ENCODE peak calls at places on chromosomes 11 and 22, in five cellular contexts. G is spleen, F is HL-60, L is transverse colon, V is HCT116. X is an unnamed sample.

GRCh38 chr11:133966924-133967598 is 10.3 kb upstream of the IGSF9B start:
- DNase-seq in G (peak), F (no peak), L (peak), V (no peak), X (no peak)

GRCh38 chr11:75270896-75271415 is 30.4 kb downstream of the TPBGL start:
- DNase-seq in G (peak), F (no peak), L (peak), V (peak), X (no peak)

GRCh38 chr11:43632171-43632570 is 48.4 kb upstream of the HSD17B12 start:
- DNase-seq in G (no peak), F (no peak), L (no peak), V (no peak), X (no peak)

GRCh38 chr11:112179601-112180000 is 4.3 kb downstream of the BCO2 start:
- DNase-seq in G (no peak), F (no peak), L (no peak), V (no peak), X (no peak)

GRCh38 chr22:18955696-18956095 is 19.6 kb upstream of the PRODH start:
- DNase-seq in G (no peak), F (no peak), L (no peak), V (no peak), X (no peak)

GRCh38 chr11:2467695-2468055 is 22.9 kb downstream of the KCNQ1 start:
- DNase-seq in G (peak), F (no peak), L (no peak), V (no peak), X (no peak)

GRCh38 chr22:19559324-19559811 is 35.2 kb upstream of the CLDN5 start:
- DNase-seq in G (no peak), F (no peak), L (no peak), V (no peak), X (no peak)

GRCh38 chr22:33871935-33872334 is 48.3 kb downstream of the LARGE1 start:
- DNase-seq in G (no peak), F (no peak), L (no peak), V (no peak), X (no peak)

GRCh38 chr22:43004362-43005035 is 10.4 kb downstream of the PACSIN2 start:
- DNase-seq in G (peak), F (peak), L (peak), V (no peak), X (no peak)

GRCh38 chr11:35290876-35291275 is 128.5 kb downstream of the SLC1A2 start:
- DNase-seq in G (no peak), F (no peak), L (no peak), V (no peak), X (no peak)

GRCh38 chr11:130647371-130647770 is 198.9 kb downstream of the ADAMTS15 start:
- DNase-seq in G (no peak), F (no peak), L (no peak), V (no peak), X (no peak)

GRCh38 chr11:121482231-121483129 is 29.7 kb upstream of the SORL1-AS1 start:
- DNase-seq in G (no peak), F (no peak), L (peak), V (no peak), X (no peak)

GRCh38 chr11:117232911-117233409 is 489 bp downstream of the RNF214 start:
- DNase-seq in G (peak), F (no peak), L (no peak), V (no peak), X (no peak)

GRCh38 chr22:27771637-27772369 is 29.8 kb downstream of the MN1 start:
- DNase-seq in G (no peak), F (no peak), L (no peak), V (no peak), X (no peak)

GRCh38 chr11:56846631-56847400 is 98.3 kb upstream of the OR9G4 start:
- DNase-seq in G (no peak), F (no peak), L (no peak), V (no peak), X (no peak)

GRCh38 chr22:22981670-22982571 is 88.4 kb upstream of the GNAZ start:
- DNase-seq in G (no peak), F (no peak), L (no peak), V (no peak), X (no peak)

GRCh38 chr11:87719311-87720073 is 455.8 kb downstream of the RAB38 start:
- DNase-seq in G (no peak), F (no peak), L (no peak), V (no peak), X (no peak)

GRCh38 chr11:116465056-116465455 is 307.7 kb downstream of the BUD13 start:
- DNase-seq in G (no peak), F (no peak), L (no peak), V (no peak), X (no peak)

GRCh38 chr22:45883811-45884170 is 93.2 kb downstream of the WNT7B start:
- DNase-seq in G (no peak), F (no peak), L (no peak), V (no peak), X (no peak)

GRCh38 chr11:22730319-22730718 is 63.9 kb downstream of the GAS2 start:
- DNase-seq in G (no peak), F (no peak), L (no peak), V (no peak), X (no peak)

GRCh38 chr11:116990061-116990473 is 108.2 kb downstream of the SIK3 start:
- DNase-seq in G (no peak), F (no peak), L (no peak), V (no peak), X (no peak)

GRCh38 chr11:64233913-64234839 is at the start of gene VEGFB:
- DNase-seq in G (peak), F (no peak), L (peak), V (no peak), X (peak)

GRCh38 chr11:113574586-113574985 is 99.4 kb upstream of the DRD2 start:
- DNase-seq in G (no peak), F (no peak), L (no peak), V (no peak), X (no peak)

GRCh38 chr11:67613960-67614715 is 7.4 kb downstream of the NDUFV1 start:
- DNase-seq in G (peak), F (peak), L (peak), V (peak), X (no peak)

GRCh38 chr11:62472063-62472884 is 53.4 kb downstream of the SCGB1A1 start:
- DNase-seq in G (no peak), F (peak), L (peak), V (peak), X (no peak)

GRCh38 chr11:64256300-64256699 is 5.0 kb downstream of the PLCB3 start:
- DNase-seq in G (peak), F (no peak), L (no peak), V (no peak), X (no peak)

GRCh38 chr11:22733433-22733832 is 67.0 kb downstream of the GAS2 start:
- DNase-seq in G (no peak), F (no peak), L (no peak), V (no peak), X (no peak)

DNA sequence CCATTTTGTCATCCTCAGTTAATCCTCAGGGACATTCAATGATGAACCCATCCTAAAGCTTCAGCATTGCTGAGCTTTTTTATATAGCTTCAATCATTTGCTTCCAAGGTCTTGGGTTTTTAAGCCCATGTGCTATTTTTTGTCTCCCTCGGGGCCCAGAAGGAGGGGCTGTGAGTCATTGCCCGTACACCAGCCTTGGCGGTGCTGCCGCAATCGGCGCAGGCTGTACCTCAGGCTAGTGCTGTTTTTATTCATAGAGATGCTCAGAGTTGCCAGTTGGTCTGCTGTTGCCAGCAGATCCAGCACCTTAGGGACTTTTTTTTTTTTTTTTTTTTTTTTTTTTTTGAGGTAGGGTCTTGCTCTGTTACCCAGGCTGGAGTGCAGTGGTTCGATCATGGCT is 35.5 kb downstream of the ACO2 start:
- DNase-seq in G (no peak), F (no peak), L (no peak), V (no peak), X (no peak)
- TF ChIP-seq POLR2AphosphoS5 in G (no peak), F (no peak), L (no peak), V (no peak), X (no peak)

GRCh38 chr11:15446929-15447328 is 332.2 kb downstream of the INSC start:
- DNase-seq in G (no peak), F (no peak), L (no peak), V (no peak), X (no peak)

GRCh38 chr11:15451713-15452112 is 337.0 kb downstream of the INSC start:
- DNase-seq in G (no peak), F (no peak), L (no peak), V (no peak), X (no peak)

GRCh38 chr11:15446315-15446714 is 331.6 kb downstream of the INSC start:
- DNase-seq in G (no peak), F (no peak), L (no peak), V (no peak), X (no peak)
- TF ChIP-seq CTCF in G (no peak), F (no peak), L (no peak), V (no peak), X (no peak)

DNA sequence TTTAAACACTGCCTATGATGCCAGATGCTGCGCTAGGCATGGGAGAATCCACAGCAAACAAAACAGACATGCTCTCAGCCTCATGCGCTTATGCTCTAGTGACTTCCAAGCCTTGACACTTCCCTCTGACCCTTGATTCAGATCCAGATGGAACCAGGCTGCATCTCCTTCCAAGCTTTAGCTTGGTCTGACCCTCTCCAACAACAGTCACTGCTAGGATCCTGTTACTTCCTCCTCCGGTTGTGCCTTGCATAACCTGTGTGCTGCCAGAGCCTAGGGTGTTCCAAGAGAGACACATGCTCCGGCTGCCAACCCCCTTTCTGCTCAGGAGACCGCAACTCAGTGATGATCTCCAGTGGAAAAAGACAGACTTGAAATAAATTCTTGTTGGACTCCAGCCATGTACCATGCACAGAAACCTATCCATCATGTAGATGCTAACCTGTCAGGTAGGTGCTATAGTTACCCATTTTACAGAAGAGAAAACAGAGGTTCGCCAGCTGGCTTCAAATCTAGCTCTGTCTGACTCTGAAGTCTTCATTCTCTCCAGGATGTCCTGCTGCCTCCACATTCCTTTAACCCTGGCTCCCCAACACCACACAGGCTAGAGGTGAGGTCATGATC is 136.3 kb upstream of the TEAD1 start:
- DNase-seq in G (no peak), F (no peak), L (no peak), V (no peak), X (no peak)
- TF ChIP-seq POLR2AphosphoS5 in G (peak), F (no peak), L (no peak), V (no peak), X (no peak)

GRCh38 chr11:60589611-60590010 is 74.4 kb downstream of the MS4A13 start:
- DNase-seq in G (no peak), F (no peak), L (no peak), V (peak), X (no peak)
- TF ChIP-seq CTCF in G (no peak), F (no peak), L (no peak), V (no peak), X (no peak)

GRCh38 chr11:78202733-78203167 is 14.0 kb downstream of the USP35 start:
- DNase-seq in G (peak), F (no peak), L (no peak), V (no peak), X (no peak)
- TF ChIP-seq POLR2AphosphoS5 in G (no peak), F (peak), L (no peak), V (no peak), X (no peak)

DNA sequence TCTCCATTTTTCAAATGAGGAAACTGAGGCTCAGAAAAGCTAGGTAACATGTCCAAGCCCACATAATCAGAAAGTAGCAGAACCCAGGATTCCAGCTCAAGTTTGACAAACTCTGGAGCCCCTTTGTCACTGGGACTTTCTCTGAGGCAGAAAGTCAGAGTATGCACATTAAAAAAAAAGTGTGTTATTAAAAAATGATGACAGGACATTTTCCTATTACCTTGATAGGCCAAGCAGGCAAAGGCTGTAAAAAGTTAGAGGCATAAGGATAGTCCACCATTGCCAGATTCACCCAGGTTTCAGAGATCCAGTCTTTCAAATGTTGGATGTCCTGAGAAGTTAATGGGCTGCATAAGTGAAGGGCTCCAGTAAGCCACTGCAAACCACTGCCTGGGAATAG is 51.4 kb downstream of the PRCP start:
- DNase-seq in G (no peak), F (no peak), L (no peak), V (no peak), X (no peak)
- TF ChIP-seq CTCF in G (no peak), F (no peak), L (no peak), V (no peak), X (no peak)

X was measured in prostate gland.